ENCODE peak calls at places on chromosome 1, in ten cellular contexts. One of them, this sample, is unnamed. For H3K4me1, the result is how much of the 10 kb centered on the place peaks cover.

GRCh38 chr1:23555949-23556640 is 3.2 kb downstream of the ID3 start:
- DNase-seq in A549: no peak
- DNase-seq in suprapubic skin: no peak
- DNase-seq in upper lobe of left lung: no peak
- DNase-seq in K562: no peak
- DNase-seq in sigmoid colon: no peak
- DNase-seq in ovary: peak
- DNase-seq in tibial nerve: no peak
- DNase-seq in transverse colon: peak
- DNase-seq in HepG2: peak
- DNase-seq in this sample: no peak

GRCh38 chr1:93349231-93350135 is 3.8 kb downstream of the DR1 start:
- DNase-seq in A549: no peak
- DNase-seq in suprapubic skin: no peak
- DNase-seq in upper lobe of left lung: no peak
- DNase-seq in K562: no peak
- DNase-seq in sigmoid colon: no peak
- DNase-seq in ovary: no peak
- DNase-seq in tibial nerve: no peak
- DNase-seq in transverse colon: no peak
- DNase-seq in HepG2: peak
- DNase-seq in this sample: no peak

GRCh38 chr1:186498695-186499389 is 37.9 kb upstream of the PDC start:
- DNase-seq in A549: no peak
- DNase-seq in suprapubic skin: no peak
- DNase-seq in upper lobe of left lung: no peak
- DNase-seq in K562: no peak
- DNase-seq in sigmoid colon: no peak
- DNase-seq in ovary: no peak
- DNase-seq in tibial nerve: no peak
- DNase-seq in transverse colon: no peak
- DNase-seq in HepG2: no peak
- DNase-seq in this sample: no peak

GRCh38 chr1:164673584-164674214 is 114.7 kb downstream of the PBX1 start:
- DNase-seq in A549: peak
- DNase-seq in suprapubic skin: no peak
- DNase-seq in upper lobe of left lung: no peak
- DNase-seq in K562: peak
- DNase-seq in sigmoid colon: no peak
- DNase-seq in ovary: no peak
- DNase-seq in tibial nerve: no peak
- DNase-seq in transverse colon: no peak
- DNase-seq in HepG2: peak
- DNase-seq in this sample: no peak

GRCh38 chr1:39655578-39656268 is 16.2 kb downstream of the NT5C1A start:
- DNase-seq in A549: no peak
- DNase-seq in suprapubic skin: no peak
- DNase-seq in upper lobe of left lung: no peak
- DNase-seq in K562: no peak
- DNase-seq in sigmoid colon: no peak
- DNase-seq in ovary: no peak
- DNase-seq in tibial nerve: no peak
- DNase-seq in transverse colon: no peak
- DNase-seq in HepG2: no peak
- DNase-seq in this sample: no peak

GRCh38 chr1:42380617-42381423 is at the start of gene RIMKLA:
- DNase-seq in A549: peak
- DNase-seq in suprapubic skin: no peak
- DNase-seq in upper lobe of left lung: peak
- DNase-seq in K562: peak
- DNase-seq in sigmoid colon: peak
- DNase-seq in ovary: peak
- DNase-seq in tibial nerve: no peak
- DNase-seq in transverse colon: peak
- DNase-seq in HepG2: peak
- DNase-seq in this sample: peak

GRCh38 chr1:39148942-39149341 is 55.6 kb upstream of the MACF1 start:
- DNase-seq in A549: no peak
- DNase-seq in suprapubic skin: no peak
- DNase-seq in upper lobe of left lung: no peak
- DNase-seq in K562: no peak
- DNase-seq in sigmoid colon: no peak
- DNase-seq in ovary: no peak
- DNase-seq in tibial nerve: no peak
- DNase-seq in transverse colon: no peak
- DNase-seq in HepG2: no peak
- DNase-seq in this sample: no peak

GRCh38 chr1:46489169-46489637 is 433 bp upstream of the DMBX1 start:
- DNase-seq in A549: no peak
- DNase-seq in suprapubic skin: no peak
- DNase-seq in upper lobe of left lung: peak
- DNase-seq in K562: peak
- DNase-seq in sigmoid colon: no peak
- DNase-seq in ovary: no peak
- DNase-seq in tibial nerve: no peak
- DNase-seq in transverse colon: peak
- DNase-seq in HepG2: no peak
- DNase-seq in this sample: no peak

GRCh38 chr1:162878000-162878596 is 17.1 kb upstream of the CCDC190 start:
- DNase-seq in A549: no peak
- DNase-seq in suprapubic skin: no peak
- DNase-seq in upper lobe of left lung: no peak
- DNase-seq in K562: peak
- DNase-seq in sigmoid colon: peak
- DNase-seq in ovary: no peak
- DNase-seq in tibial nerve: no peak
- DNase-seq in transverse colon: peak
- DNase-seq in HepG2: peak
- DNase-seq in this sample: peak

GRCh38 chr1:162877412-162877811 is 16.4 kb upstream of the CCDC190 start:
- DNase-seq in A549: no peak
- DNase-seq in suprapubic skin: no peak
- DNase-seq in upper lobe of left lung: no peak
- DNase-seq in K562: no peak
- DNase-seq in sigmoid colon: no peak
- DNase-seq in ovary: no peak
- DNase-seq in tibial nerve: no peak
- DNase-seq in transverse colon: no peak
- DNase-seq in HepG2: no peak
- DNase-seq in this sample: no peak

GRCh38 chr1:162872981-162873380 is 12.0 kb upstream of the CCDC190 start:
- DNase-seq in A549: no peak
- DNase-seq in suprapubic skin: no peak
- DNase-seq in upper lobe of left lung: no peak
- DNase-seq in K562: no peak
- DNase-seq in sigmoid colon: no peak
- DNase-seq in ovary: no peak
- DNase-seq in tibial nerve: no peak
- DNase-seq in transverse colon: no peak
- DNase-seq in HepG2: no peak
- DNase-seq in this sample: no peak

GRCh38 chr1:162876751-162877150 is 15.8 kb upstream of the CCDC190 start:
- DNase-seq in A549: no peak
- DNase-seq in suprapubic skin: no peak
- DNase-seq in upper lobe of left lung: no peak
- DNase-seq in K562: no peak
- DNase-seq in sigmoid colon: no peak
- DNase-seq in ovary: no peak
- DNase-seq in tibial nerve: no peak
- DNase-seq in transverse colon: no peak
- DNase-seq in HepG2: no peak
- DNase-seq in this sample: no peak

DNA sequence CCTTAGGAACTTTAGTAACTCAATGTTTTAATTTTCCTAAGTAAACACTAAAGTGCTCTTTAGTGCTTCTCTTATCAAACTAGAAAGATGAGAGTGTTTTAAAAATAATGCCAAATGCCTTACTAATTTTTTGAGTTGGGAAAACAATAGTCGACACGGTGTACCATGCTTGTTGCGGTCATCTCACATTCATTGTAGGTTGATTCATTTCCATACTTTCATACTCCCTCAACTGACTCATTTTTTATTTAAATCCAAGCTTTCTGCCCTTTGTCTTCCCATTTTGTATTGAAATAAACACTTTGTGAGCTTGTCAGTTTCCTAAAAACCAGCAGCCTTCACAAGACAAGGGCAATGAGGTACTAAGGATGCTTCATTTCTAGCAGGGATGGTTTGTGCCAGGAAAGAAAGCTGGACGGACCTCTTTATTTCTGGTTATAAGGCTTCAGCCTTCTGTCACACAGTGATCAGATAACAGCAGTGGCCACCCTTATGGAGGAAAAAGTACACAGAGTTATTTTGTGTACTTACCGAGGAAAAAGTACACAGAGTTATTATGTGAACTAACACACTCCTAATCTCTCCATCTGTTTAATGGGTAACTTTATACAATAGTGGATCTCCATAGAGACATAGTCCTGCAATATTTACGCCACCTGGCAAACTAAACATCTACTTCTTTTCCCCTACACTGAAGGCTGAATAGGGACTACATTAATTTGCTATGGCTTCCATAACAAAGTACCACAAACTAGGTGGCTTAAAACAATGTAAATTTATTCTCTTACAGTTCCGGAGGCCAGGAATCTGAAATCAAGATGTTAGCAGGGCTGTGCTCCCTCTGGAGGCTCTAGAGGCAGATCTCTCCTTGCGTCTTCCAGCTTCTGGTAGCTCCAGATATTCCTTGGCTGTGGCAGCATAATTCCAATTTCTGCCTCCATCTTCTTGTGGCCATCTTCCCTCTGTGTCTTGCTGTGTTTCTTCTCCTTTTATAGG is 13.0 kb upstream of the CCDC190 start:
- DNase-seq in A549: no peak
- DNase-seq in suprapubic skin: no peak
- DNase-seq in upper lobe of left lung: no peak
- DNase-seq in K562: no peak
- DNase-seq in sigmoid colon: no peak
- DNase-seq in ovary: no peak
- DNase-seq in tibial nerve: no peak
- DNase-seq in transverse colon: no peak
- DNase-seq in HepG2: peak
- DNase-seq in this sample: no peak
- TF ChIP-seq EP300 in A549: no peak
- TF ChIP-seq EP300 in suprapubic skin: no peak
- TF ChIP-seq EP300 in upper lobe of left lung: no peak
- TF ChIP-seq EP300 in K562: no peak
- TF ChIP-seq EP300 in sigmoid colon: no peak
- TF ChIP-seq EP300 in ovary: no peak
- TF ChIP-seq EP300 in tibial nerve: no peak
- TF ChIP-seq EP300 in transverse colon: no peak
- TF ChIP-seq EP300 in HepG2: peak
- TF ChIP-seq EP300 in this sample: no peak

GRCh38 chr1:161723459-161724149 is 2.3 kb downstream of the FCRLB start:
- DNase-seq in A549: no peak
- DNase-seq in suprapubic skin: no peak
- DNase-seq in upper lobe of left lung: no peak
- DNase-seq in K562: no peak
- DNase-seq in sigmoid colon: no peak
- DNase-seq in ovary: no peak
- DNase-seq in tibial nerve: no peak
- DNase-seq in transverse colon: no peak
- DNase-seq in HepG2: no peak
- DNase-seq in this sample: no peak

GRCh38 chr1:161726631-161727342 is 5.4 kb downstream of the FCRLB start:
- DNase-seq in A549: peak
- DNase-seq in suprapubic skin: peak
- DNase-seq in upper lobe of left lung: peak
- DNase-seq in K562: peak
- DNase-seq in sigmoid colon: peak
- DNase-seq in ovary: peak
- DNase-seq in tibial nerve: peak
- DNase-seq in transverse colon: peak
- DNase-seq in HepG2: peak
- DNase-seq in this sample: peak

GRCh38 chr1:161728376-161729226 is 7.3 kb downstream of the FCRLB start:
- DNase-seq in A549: no peak
- DNase-seq in suprapubic skin: no peak
- DNase-seq in upper lobe of left lung: no peak
- DNase-seq in K562: no peak
- DNase-seq in sigmoid colon: no peak
- DNase-seq in ovary: no peak
- DNase-seq in tibial nerve: no peak
- DNase-seq in transverse colon: no peak
- DNase-seq in HepG2: no peak
- DNase-seq in this sample: no peak

GRCh38 chr1:161727343-161727924 is 6.1 kb downstream of the FCRLB start:
- DNase-seq in A549: no peak
- DNase-seq in suprapubic skin: peak
- DNase-seq in upper lobe of left lung: no peak
- DNase-seq in K562: no peak
- DNase-seq in sigmoid colon: no peak
- DNase-seq in ovary: no peak
- DNase-seq in tibial nerve: no peak
- DNase-seq in transverse colon: peak
- DNase-seq in HepG2: no peak
- DNase-seq in this sample: no peak

DNA sequence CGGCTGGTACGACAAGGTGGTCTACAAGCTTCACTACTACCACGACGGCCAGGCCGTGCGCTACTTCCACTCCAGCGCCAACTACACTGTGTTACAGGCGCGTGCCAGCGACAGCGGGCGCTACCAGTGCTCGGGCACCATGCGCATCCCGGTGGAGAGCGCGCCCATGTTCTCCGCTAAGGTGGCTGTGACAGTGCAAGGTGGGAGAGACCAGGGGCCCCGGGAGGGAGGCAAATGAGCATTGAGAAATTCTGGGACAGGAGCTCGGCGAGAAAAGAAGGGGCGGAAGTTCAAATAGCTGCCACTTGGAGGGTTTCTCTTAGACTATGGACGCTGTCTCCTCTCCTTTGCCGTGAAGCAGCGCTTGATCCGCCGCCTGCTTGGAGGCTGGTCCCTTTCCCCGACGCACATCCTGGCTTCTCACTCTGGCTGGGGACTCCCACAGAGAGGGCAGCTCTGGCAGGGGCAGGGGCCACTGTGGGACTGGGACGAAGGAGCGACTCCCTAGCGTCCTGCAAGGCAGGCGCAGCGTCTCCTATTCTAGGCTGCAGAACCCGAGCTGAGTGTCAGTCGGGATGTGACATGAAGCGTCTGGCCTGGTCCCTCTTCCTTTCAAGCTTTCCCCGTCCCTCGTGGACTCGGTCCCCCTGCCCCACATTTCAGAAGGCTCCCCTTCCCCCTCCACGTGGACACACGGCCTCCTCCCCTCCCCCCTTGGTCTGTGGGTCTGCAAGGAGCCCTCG is 4.7 kb downstream of the FCRLB start:
- DNase-seq in A549: peak
- DNase-seq in suprapubic skin: peak
- DNase-seq in upper lobe of left lung: peak
- DNase-seq in K562: peak
- DNase-seq in sigmoid colon: peak
- DNase-seq in ovary: peak
- DNase-seq in tibial nerve: peak
- DNase-seq in transverse colon: peak
- DNase-seq in HepG2: peak
- DNase-seq in this sample: peak
- H3K4me1 ChIP-seq in A549: under half
- H3K4me1 ChIP-seq in suprapubic skin: under half
- H3K4me1 ChIP-seq in upper lobe of left lung: under half
- H3K4me1 ChIP-seq in K562: under half
- H3K4me1 ChIP-seq in sigmoid colon: under half
- H3K4me1 ChIP-seq in ovary: under half
- H3K4me1 ChIP-seq in tibial nerve: under half
- H3K4me1 ChIP-seq in transverse colon: under half
- H3K4me1 ChIP-seq in HepG2: under half
- H3K4me1 ChIP-seq in this sample: under half

GRCh38 chr1:24905979-24906720 is 23.9 kb downstream of the RUNX3 start:
- DNase-seq in A549: no peak
- DNase-seq in suprapubic skin: peak
- DNase-seq in upper lobe of left lung: no peak
- DNase-seq in K562: no peak
- DNase-seq in sigmoid colon: peak
- DNase-seq in ovary: peak
- DNase-seq in tibial nerve: no peak
- DNase-seq in transverse colon: peak
- DNase-seq in HepG2: no peak
- DNase-seq in this sample: no peak

GRCh38 chr1:24908591-24909259 is 21.4 kb downstream of the RUNX3 start:
- DNase-seq in A549: no peak
- DNase-seq in suprapubic skin: no peak
- DNase-seq in upper lobe of left lung: no peak
- DNase-seq in K562: no peak
- DNase-seq in sigmoid colon: no peak
- DNase-seq in ovary: no peak
- DNase-seq in tibial nerve: no peak
- DNase-seq in transverse colon: no peak
- DNase-seq in HepG2: no peak
- DNase-seq in this sample: no peak

GRCh38 chr1:24905355-24905978 is 24.6 kb downstream of the RUNX3 start:
- DNase-seq in A549: no peak
- DNase-seq in suprapubic skin: peak
- DNase-seq in upper lobe of left lung: no peak
- DNase-seq in K562: no peak
- DNase-seq in sigmoid colon: no peak
- DNase-seq in ovary: peak
- DNase-seq in tibial nerve: no peak
- DNase-seq in transverse colon: peak
- DNase-seq in HepG2: no peak
- DNase-seq in this sample: peak

GRCh38 chr1:24904731-24905354 is 25.2 kb downstream of the RUNX3 start:
- DNase-seq in A549: no peak
- DNase-seq in suprapubic skin: peak
- DNase-seq in upper lobe of left lung: no peak
- DNase-seq in K562: no peak
- DNase-seq in sigmoid colon: no peak
- DNase-seq in ovary: peak
- DNase-seq in tibial nerve: no peak
- DNase-seq in transverse colon: peak
- DNase-seq in HepG2: no peak
- DNase-seq in this sample: peak

GRCh38 chr1:24906760-24907490 is 23.2 kb downstream of the RUNX3 start:
- DNase-seq in A549: no peak
- DNase-seq in suprapubic skin: peak
- DNase-seq in upper lobe of left lung: no peak
- DNase-seq in K562: no peak
- DNase-seq in sigmoid colon: peak
- DNase-seq in ovary: peak
- DNase-seq in tibial nerve: no peak
- DNase-seq in transverse colon: peak
- DNase-seq in HepG2: no peak
- DNase-seq in this sample: no peak
- TF ChIP-seq EP300 in A549: no peak
- TF ChIP-seq EP300 in suprapubic skin: no peak
- TF ChIP-seq EP300 in upper lobe of left lung: no peak
- TF ChIP-seq EP300 in K562: no peak
- TF ChIP-seq EP300 in sigmoid colon: no peak
- TF ChIP-seq EP300 in ovary: no peak
- TF ChIP-seq EP300 in tibial nerve: no peak
- TF ChIP-seq EP300 in transverse colon: no peak
- TF ChIP-seq EP300 in HepG2: no peak
- TF ChIP-seq EP300 in this sample: no peak

GRCh38 chr1:61670016-61670415 is 54.9 kb downstream of the TM2D1 start:
- DNase-seq in A549: no peak
- DNase-seq in suprapubic skin: no peak
- DNase-seq in upper lobe of left lung: no peak
- DNase-seq in K562: no peak
- DNase-seq in sigmoid colon: no peak
- DNase-seq in ovary: no peak
- DNase-seq in tibial nerve: no peak
- DNase-seq in transverse colon: no peak
- DNase-seq in HepG2: no peak
- DNase-seq in this sample: no peak
- H3K4me1 ChIP-seq in A549: under half
- H3K4me1 ChIP-seq in suprapubic skin: under half
- H3K4me1 ChIP-seq in upper lobe of left lung: under half
- H3K4me1 ChIP-seq in K562: under half
- H3K4me1 ChIP-seq in sigmoid colon: under half
- H3K4me1 ChIP-seq in ovary: under half
- H3K4me1 ChIP-seq in tibial nerve: under half
- H3K4me1 ChIP-seq in transverse colon: under half
- H3K4me1 ChIP-seq in HepG2: under half
- H3K4me1 ChIP-seq in this sample: under half